ENCODE peak calls at places on chromosomes 1 and 21, in four cellular contexts. W is psoas muscle, C is heart left ventricle, P is PC-3. J is an unnamed sample. For H3K4me1, the result is how much of the 10 kb centered on the place peaks cover.

GRCh38 chr1:110203021-110203661 is 7.0 kb upstream of the KCNC4 start:
- DNase-seq in W (no peak), C (no peak), P (peak), J (peak)

GRCh38 chr1:29542476-29543015 is 306.2 kb downstream of the PTPRU start:
- DNase-seq in W (no peak), C (no peak), P (no peak), J (no peak)

GRCh38 chr1:107183011-107183410 is 42.2 kb downstream of the NTNG1 start:
- DNase-seq in W (no peak), C (no peak), P (no peak), J (no peak)

GRCh38 chr1:170619167-170620030 is 44.5 kb upstream of the PRRX1 start:
- DNase-seq in W (no peak), C (no peak), P (peak), J (no peak)

GRCh38 chr1:43365678-43366077 is 2.1 kb downstream of the ELOVL1 start:
- DNase-seq in W (no peak), C (no peak), P (no peak), J (no peak)

GRCh38 chr1:6010554-6010953 is 18.3 kb upstream of the NPHP4 start:
- DNase-seq in W (no peak), C (no peak), P (no peak), J (no peak)

GRCh38 chr21:34009193-34009592 is 64.2 kb upstream of the MRPS6 start:
- DNase-seq in W (no peak), C (no peak), P (no peak), J (no peak)

GRCh38 chr1:9419642-9420041 is 119.6 kb upstream of the SLC25A33 start:
- DNase-seq in W (no peak), C (no peak), P (no peak), J (no peak)

GRCh38 chr21:37463083-37463780 is 96.7 kb downstream of the DYRK1A start:
- DNase-seq in W (no peak), C (no peak), P (peak), J (no peak)

GRCh38 chr21:38903578-38904193 is 98.0 kb downstream of the ETS2 start:
- DNase-seq in W (peak), C (no peak), P (no peak), J (no peak)

GRCh38 chr1:7485086-7485780 is 285.9 kb upstream of the VAMP3 start:
- DNase-seq in W (no peak), C (no peak), P (no peak), J (no peak)

GRCh38 chr21:29083306-29083705 is 9.9 kb upstream of the CCT8 start:
- DNase-seq in W (no peak), C (no peak), P (no peak), J (no peak)

GRCh38 chr1:170537798-170538503 is 6.0 kb downstream of the GORAB start:
- DNase-seq in W (no peak), C (no peak), P (no peak), J (no peak)

GRCh38 chr1:213622365-213623087 is 365.2 kb upstream of the PROX1 start:
- DNase-seq in W (peak), C (no peak), P (no peak), J (no peak)

GRCh38 chr1:41557751-41558455 is 73.4 kb upstream of the EDN2 start:
- DNase-seq in W (no peak), C (no peak), P (no peak), J (no peak)

GRCh38 chr1:61561666-61562065 is 163.3 kb downstream of the TM2D1 start:
- DNase-seq in W (no peak), C (no peak), P (peak), J (no peak)

GRCh38 chr1:205456383-205456867 is 580 bp upstream of the BLACAT1 start:
- DNase-seq in W (no peak), C (peak), P (no peak), J (no peak)

GRCh38 chr1:119982006-119982405 is 85.7 kb upstream of the ADAM30 start:
- DNase-seq in W (no peak), C (no peak), P (peak), J (no peak)

GRCh38 chr1:17606826-17607440 is 67.4 kb downstream of the ARHGEF10L start:
- DNase-seq in W (peak), C (peak), P (peak), J (peak)

GRCh38 chr1:173193639-173194038 is 13.5 kb downstream of the TNFSF4 start:
- DNase-seq in W (no peak), C (no peak), P (no peak), J (no peak)

GRCh38 chr21:33230518-33231324 is 983 bp downstream of the IFNAR2 start:
- DNase-seq in W (peak), C (peak), P (peak), J (no peak)

GRCh38 chr1:2003564-2004131 is at the start of gene CFAP74:
- DNase-seq in W (no peak), C (no peak), P (no peak), J (no peak)

GRCh38 chr1:84598846-84599741 is 24.9 kb upstream of the CTBS start:
- DNase-seq in W (no peak), C (no peak), P (peak), J (no peak)

GRCh38 chr1:231867607-231868006 is 241.0 kb downstream of the DISC1 start:
- DNase-seq in W (no peak), C (no peak), P (no peak), J (no peak)

GRCh38 chr1:47881505-47882442 is 115.4 kb downstream of the TRABD2B start:
- DNase-seq in W (no peak), C (no peak), P (no peak), J (no peak)

GRCh38 chr21:36522174-36522810 is 42.4 kb upstream of the CLDN14 start:
- DNase-seq in W (no peak), C (no peak), P (no peak), J (no peak)

GRCh38 chr1:87325982-87326738 is 2.5 kb upstream of the LMO4 start:
- DNase-seq in W (no peak), C (no peak), P (peak), J (no peak)

GRCh38 chr1:224357626-224358124 is 996 bp downstream of the CNIH4 start:
- DNase-seq in W (no peak), C (no peak), P (peak), J (no peak)

GRCh38 chr1:115467196-115467595 is 129.1 kb upstream of the NGF start:
- DNase-seq in W (no peak), C (no peak), P (no peak), J (peak)

GRCh38 chr1:115465802-115466363 is 127.8 kb upstream of the NGF start:
- DNase-seq in W (no peak), C (no peak), P (no peak), J (peak)

GRCh38 chr1:115467790-115468189 is 129.7 kb upstream of the NGF start:
- DNase-seq in W (no peak), C (no peak), P (no peak), J (no peak)

GRCh38 chr1:115463347-115463746 is 125.3 kb upstream of the NGF start:
- DNase-seq in W (no peak), C (peak), P (peak), J (peak)

GRCh38 chr1:115466433-115466832 is 128.4 kb upstream of the NGF start:
- DNase-seq in W (no peak), C (no peak), P (no peak), J (peak)
- TF ChIP-seq CTCF in W (no peak), C (no peak), P (peak), J (no peak)

DNA sequence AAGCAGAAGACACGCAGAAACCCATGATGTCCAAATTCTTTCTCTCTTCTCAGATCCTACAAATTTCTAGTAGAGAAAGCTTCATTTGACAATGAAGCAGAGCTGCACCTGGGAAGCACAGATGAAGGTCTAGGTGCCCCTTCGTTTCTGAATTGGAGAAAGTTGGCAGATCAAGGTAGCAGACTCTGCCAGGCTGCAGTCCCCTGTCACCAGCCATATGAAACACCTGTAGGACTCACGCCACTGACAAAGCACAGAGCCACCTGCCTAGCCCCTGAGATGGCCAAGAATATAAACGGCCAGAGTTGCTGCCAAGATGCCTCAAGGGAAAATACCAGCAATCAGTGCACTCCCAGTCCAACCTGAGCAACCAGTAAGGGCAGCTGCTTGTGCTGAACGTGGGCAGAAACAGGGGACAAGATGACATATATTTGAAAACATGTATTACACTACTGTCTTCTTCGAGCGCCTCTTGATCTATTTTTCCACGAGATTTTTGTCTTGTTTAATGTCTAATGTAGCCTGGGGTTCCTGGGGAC is 20.6 kb upstream of the PLEKHA6 start:
- DNase-seq in W (no peak), C (no peak), P (peak), J (no peak)
- H3K27ac ChIP-seq in W (no peak), C (no peak), P (no peak), J (no peak)

DNA sequence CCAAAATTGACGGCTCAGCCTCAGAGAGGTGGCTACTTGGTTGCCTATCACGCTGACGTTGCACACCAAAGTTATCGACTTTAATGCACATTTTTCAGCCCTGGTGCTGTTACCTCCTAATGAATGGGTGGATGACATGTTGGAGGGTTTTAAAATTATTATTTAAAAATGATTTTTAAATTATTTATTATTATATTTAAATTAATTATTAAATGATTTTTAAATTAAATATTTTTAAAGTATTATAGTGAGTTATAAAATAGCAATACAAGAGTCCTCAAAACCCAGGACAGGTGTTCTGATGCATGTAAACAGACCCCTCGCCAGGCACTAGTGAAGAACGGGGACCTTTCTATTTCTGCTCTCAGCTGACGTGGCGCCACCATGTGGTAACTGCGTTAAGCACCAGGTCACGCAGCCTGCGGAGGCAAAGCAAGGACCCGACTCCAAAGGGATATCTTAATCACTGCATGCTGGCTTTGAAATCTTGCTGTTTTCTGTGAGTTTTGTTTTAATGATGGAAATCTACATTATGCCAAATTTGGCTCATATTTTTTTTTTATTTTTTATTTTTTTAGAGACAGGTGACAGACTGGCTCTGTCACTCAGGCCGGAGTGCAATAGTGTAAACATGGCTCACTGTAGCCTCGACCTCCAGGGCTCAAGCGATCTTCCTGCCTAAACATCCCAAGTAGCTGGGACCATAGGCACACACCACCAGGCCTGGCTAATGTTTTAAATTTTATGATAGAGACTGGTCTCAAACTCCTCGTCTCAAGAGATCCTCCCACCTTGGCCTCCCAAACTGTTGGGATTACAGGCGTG is 22.6 kb downstream of the CASP9 start:
- DNase-seq in W (peak), C (peak), P (peak), J (no peak)
- H3K4me1 ChIP-seq in W (under half), C (under half), P (under half), J (under half)

DNA sequence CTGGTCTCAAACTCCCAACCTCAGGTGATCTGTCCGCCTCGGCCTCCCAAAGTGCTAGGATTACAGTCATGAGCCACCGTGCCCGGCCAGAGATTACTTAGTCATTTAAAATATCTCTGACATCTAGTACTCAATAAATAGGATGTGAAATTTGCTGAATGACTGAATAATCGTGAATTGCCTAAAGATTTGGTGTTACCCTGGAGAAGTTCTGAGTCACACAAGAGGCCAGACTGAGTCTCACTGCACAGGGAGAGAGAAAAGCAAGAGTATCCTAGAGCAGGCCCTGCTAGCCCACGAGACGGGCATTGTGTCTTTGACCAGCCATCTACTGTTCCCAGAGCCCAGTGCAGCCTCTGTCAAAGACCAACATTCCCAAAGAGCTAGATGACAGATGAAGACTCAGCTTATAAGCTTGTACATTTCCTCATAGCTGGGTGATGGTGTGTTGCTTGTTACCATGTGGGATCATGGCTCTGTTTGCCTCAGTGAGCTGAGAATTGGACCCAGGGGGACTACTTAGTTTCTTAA is 5.5 kb upstream of the EIF4G3 start:
- DNase-seq in W (no peak), C (no peak), P (no peak), J (no peak)
- TF ChIP-seq CTCF in W (no peak), C (no peak), P (no peak), J (no peak)

GRCh38 chr1:92484472-92485373 is 2.0 kb downstream of the GFI1 start:
- DNase-seq in W (peak), C (peak), P (peak), J (no peak)
- H3K27ac ChIP-seq in W (no peak), C (no peak), P (no peak), J (no peak)

DNA sequence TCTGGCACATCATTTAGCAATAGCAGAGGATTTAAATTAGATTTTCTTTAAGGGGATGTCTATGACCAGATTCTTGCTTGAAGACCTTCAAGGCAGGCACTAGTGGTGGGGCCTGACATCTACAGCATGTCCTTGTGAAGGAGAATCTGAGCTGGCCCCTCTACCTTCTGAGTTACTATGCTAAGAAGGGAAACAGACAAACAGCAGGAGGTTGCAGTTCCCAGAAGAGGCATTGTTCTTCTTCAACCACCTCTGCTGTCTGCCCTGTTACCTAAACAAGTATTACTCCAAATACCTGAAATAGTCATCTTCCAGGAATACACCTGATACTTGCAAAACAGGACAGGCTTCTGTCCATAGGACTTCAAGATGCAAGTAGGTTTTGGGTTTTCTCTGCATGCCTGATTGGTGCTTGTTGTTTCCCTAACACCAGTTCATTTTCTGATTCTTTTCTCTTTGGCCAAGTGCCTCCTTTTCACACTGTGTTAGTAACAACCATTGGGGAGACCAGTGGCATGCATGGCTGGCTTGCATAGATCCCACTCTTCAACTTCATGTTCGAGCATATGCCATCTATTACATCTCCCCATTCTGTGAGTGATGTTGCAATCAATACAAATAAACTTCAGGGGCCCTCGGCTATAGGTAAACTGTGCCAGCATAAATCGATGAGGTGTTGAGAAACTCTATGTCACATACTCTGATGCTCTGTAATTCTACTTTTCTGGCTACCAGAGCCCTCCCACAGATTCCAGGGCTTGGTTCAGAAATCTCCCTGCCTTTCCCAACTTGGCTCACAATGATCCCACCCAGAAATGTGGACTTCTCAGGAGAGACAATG is 93.0 kb upstream of the DUSP10 start:
- DNase-seq in W (no peak), C (no peak), P (peak), J (no peak)
- H3K4me1 ChIP-seq in W (under half), C (under half), P (under half), J (under half)

GRCh38 chr1:145730900-145731299 is 11.6 kb downstream of the CD160 start:
- DNase-seq in W (no peak), C (no peak), P (peak), J (no peak)
- TF ChIP-seq CTCF in W (no peak), C (no peak), P (peak), J (no peak)

GRCh38 chr1:24186031-24186710 is 918 bp downstream of the IFNLR1 start:
- DNase-seq in W (no peak), C (no peak), P (peak), J (no peak)
- H3K27ac ChIP-seq in W (no peak), C (no peak), P (peak), J (peak)

DNA sequence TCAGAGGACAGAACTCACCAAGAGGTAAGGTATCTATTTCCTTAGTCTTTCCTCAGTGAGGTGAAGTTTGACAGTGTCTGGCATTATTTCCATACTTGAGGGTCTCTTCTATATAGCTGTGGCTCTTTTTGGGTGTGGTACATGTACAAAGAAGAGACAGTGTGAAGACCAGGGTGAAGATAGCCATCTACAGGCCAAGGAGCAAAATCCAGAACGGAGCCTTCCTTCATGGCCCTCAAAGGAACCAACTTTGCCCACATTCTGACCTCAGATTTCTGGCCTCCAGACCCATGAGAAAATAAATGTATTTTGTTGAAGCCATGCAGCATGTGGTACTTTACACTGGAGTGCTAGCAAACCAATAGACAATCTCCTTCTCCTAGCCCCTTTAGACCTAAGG is 858.5 kb upstream of the B3GALT2 start:
- DNase-seq in W (no peak), C (no peak), P (no peak), J (no peak)
- H3K4me1 ChIP-seq in W (under half), C (under half), P (under half), J (under half)